ENCODE peak calls at places on chromosomes 13 and 19, in five cellular contexts. A, W, C, H and Y are unnamed samples.

GRCh38 chr13:105611424-105611823 is 924.0 kb downstream of the EFNB2 start:
- DNase-seq in A (peak; percentile 90), W (no peak), C (no peak), H (no peak), Y (no peak)

GRCh38 chr13:110206170-110206569 is 100.8 kb downstream of the COL4A1 start:
- DNase-seq in A (no peak), W (no peak), C (no peak), H (peak; percentile 56), Y (no peak)

GRCh38 chr19:1811472-1811894 is 593 bp downstream of the ATP8B3 start:
- DNase-seq in A (peak; percentile 24), W (no peak), C (peak; percentile 95), H (peak; percentile 67), Y (peak; percentile 29)

GRCh38 chr13:98798849-98799645 is 46.6 kb upstream of the SLC15A1 start:
- DNase-seq in A (peak; percentile 69), W (no peak), C (no peak), H (no peak), Y (no peak)

GRCh38 chr13:75745387-75745786 is 109.3 kb downstream of the LMO7 start:
- DNase-seq in A (no peak), W (no peak), C (no peak), H (no peak), Y (no peak)

GRCh38 chr19:16587031-16588023 is 15.1 kb upstream of the SLC35E1 start:
- DNase-seq in A (peak; percentile 46), W (no peak), C (no peak), H (peak; percentile 39), Y (no peak)

GRCh38 chr19:47713046-47714021 is at the start of gene EHD2:
- DNase-seq in A (peak; percentile 51), W (peak; percentile 24), C (no peak), H (peak; percentile 56), Y (no peak)

GRCh38 chr19:29836409-29836825 is 24.6 kb downstream of the CCNE1 start:
- DNase-seq in A (no peak), W (no peak), C (no peak), H (no peak), Y (no peak)

GRCh38 chr13:38147050-38147449 is 202.6 kb upstream of the UFM1 start:
- DNase-seq in A (no peak), W (no peak), C (no peak), H (peak; percentile 23), Y (no peak)

GRCh38 chr19:19338082-19338481 is 17.5 kb downstream of the MAU2 start:
- DNase-seq in A (no peak), W (no peak), C (peak; percentile 34), H (no peak), Y (no peak)

GRCh38 chr19:6693681-6694080 is 23.7 kb upstream of the TNFSF14 start:
- DNase-seq in A (no peak), W (no peak), C (no peak), H (no peak), Y (no peak)

GRCh38 chr19:44539236-44539819 is 9.9 kb upstream of the CEACAM20 start:
- DNase-seq in A (peak; percentile 4), W (no peak), C (peak; percentile 18), H (no peak), Y (no peak)

GRCh38 chr13:38821753-38822551 is 135.1 kb downstream of the FREM2 start:
- DNase-seq in A (no peak), W (no peak), C (no peak), H (no peak), Y (peak; percentile 10)

GRCh38 chr19:3879656-3880055 is 829 bp upstream of the ATCAY start:
- DNase-seq in A (no peak), W (no peak), C (no peak), H (no peak), Y (no peak)

GRCh38 chr13:28423010-28423409 is 71.9 kb downstream of the FLT1 start:
- DNase-seq in A (no peak), W (no peak), C (no peak), H (peak; percentile 31), Y (no peak)

GRCh38 chr19:3119782-3120380 is 16.0 kb upstream of the GNA15 start:
- DNase-seq in A (no peak), W (no peak), C (no peak), H (no peak), Y (no peak)

GRCh38 chr13:26999499-26999898 is 172.1 kb downstream of the USP12 start:
- DNase-seq in A (no peak), W (no peak), C (no peak), H (no peak), Y (no peak)

GRCh38 chr13:78160793-78161192 is 242.2 kb upstream of the EDNRB start:
- DNase-seq in A (peak; percentile 56), W (no peak), C (peak; percentile 17), H (no peak), Y (peak; percentile 5)

GRCh38 chr13:105956891-105957290 is 578.6 kb downstream of the EFNB2 start:
- DNase-seq in A (no peak), W (no peak), C (no peak), H (no peak), Y (no peak)

GRCh38 chr13:21871302-21871862 is 200.5 kb downstream of the FGF9 start:
- DNase-seq in A (no peak), W (no peak), C (no peak), H (no peak), Y (no peak)

GRCh38 chr13:23766199-23766771 is 122.9 kb downstream of the MIPEP start:
- DNase-seq in A (no peak), W (no peak), C (no peak), H (no peak), Y (no peak)

GRCh38 chr13:59178344-59178743 is 985.4 kb downstream of the DIAPH3 start:
- DNase-seq in A (peak; percentile 25), W (no peak), C (peak; percentile 2), H (no peak), Y (peak; percentile 1)

GRCh38 chr19:58154287-58154678 is 3.7 kb upstream of the ZNF329 start:
- DNase-seq in A (peak; percentile 40), W (no peak), C (no peak), H (peak; percentile 35), Y (no peak)

GRCh38 chr13:41603917-41604316 is 146.6 kb downstream of the RGCC start:
- DNase-seq in A (peak; percentile 79), W (no peak), C (peak; percentile 92), H (no peak), Y (peak; percentile 0)

GRCh38 chr13:71864981-71865857 is 1.8 kb downstream of the DACH1 start:
- DNase-seq in A (peak; percentile 23), W (no peak), C (no peak), H (peak; percentile 51), Y (peak; percentile 56)

GRCh38 chr13:75931116-75931515 is 295.0 kb downstream of the LMO7 start:
- DNase-seq in A (peak; percentile 32), W (no peak), C (no peak), H (no peak), Y (no peak)

GRCh38 chr13:76685938-76686337 is 200.3 kb downstream of the KCTD12 start:
- DNase-seq in A (no peak), W (no peak), C (no peak), H (no peak), Y (no peak)

GRCh38 chr13:41317243-41317642 is 6.2 kb downstream of the NAA16 start:
- DNase-seq in A (no peak), W (no peak), C (no peak), H (no peak), Y (no peak)

GRCh38 chr13:55199132-55199531 is 1941.6 kb upstream of the PRR20A start:
- DNase-seq in A (no peak), W (no peak), C (peak; percentile 4), H (no peak), Y (no peak)

GRCh38 chr13:50122465-50122864 is 107.2 kb downstream of the KCNRG start:
- DNase-seq in A (no peak), W (no peak), C (no peak), H (no peak), Y (no peak)

GRCh38 chr13:40206241-40207109 is 460.0 kb downstream of the FOXO1 start:
- DNase-seq in A (no peak), W (no peak), C (peak; percentile 64), H (no peak), Y (no peak)